ENCODE peak calls at places on chromosomes 6 and 20, in nine cellular contexts. R is K562, W is IMR-90, V is A549, N is body of pancreas, D is prostate gland, B is lower leg skin, L is spleen, P is H54. Z is an unnamed sample.

GRCh38 chr6:111278738-111279137 is 191.4 kb downstream of the SLC16A10 start:
- DNase-seq in R (no peak), W (no peak), V (no peak), N (no peak), D (no peak), B (no peak), L (no peak), P (no peak), Z (no peak)

GRCh38 chr6:57038906-57039305 is 7.6 kb upstream of the KIAA1586 start:
- DNase-seq in R (no peak), W (no peak), V (no peak), N (no peak), D (no peak), B (no peak), L (no peak), P (no peak), Z (no peak)

GRCh38 chr20:45751714-45752113 is 29.6 kb downstream of the SPINT4 start:
- DNase-seq in R (no peak), W (no peak), V (no peak), N (no peak), D (no peak), B (no peak), L (no peak), P (no peak), Z (no peak)

GRCh38 chr6:110513001-110513400 is 36.6 kb upstream of the SLC22A16 start:
- DNase-seq in R (no peak), W (peak), V (no peak), N (no peak), D (no peak), B (no peak), L (no peak), P (no peak), Z (no peak)

GRCh38 chr6:105620878-105621277 is 218.0 kb upstream of the PREP start:
- DNase-seq in R (no peak), W (peak), V (no peak), N (no peak), D (no peak), B (no peak), L (no peak), P (no peak), Z (no peak)

GRCh38 chr20:3550857-3551256 is 80.0 kb downstream of the ATRN start:
- DNase-seq in R (no peak), W (no peak), V (no peak), N (peak), D (no peak), B (no peak), L (no peak), P (no peak), Z (peak)

GRCh38 chr20:8216375-8217200 is 84.5 kb downstream of the PLCB1 start:
- DNase-seq in R (no peak), W (no peak), V (no peak), N (no peak), D (no peak), B (no peak), L (no peak), P (no peak), Z (no peak)

GRCh38 chr6:17280552-17281090 is 540 bp upstream of the RBM24 start:
- DNase-seq in R (no peak), W (no peak), V (no peak), N (peak), D (no peak), B (no peak), L (peak), P (no peak), Z (no peak)

GRCh38 chr6:106411643-106412200 is 51.2 kb downstream of the CRYBG1 start:
- DNase-seq in R (peak), W (no peak), V (no peak), N (peak), D (no peak), B (no peak), L (no peak), P (no peak), Z (peak)

GRCh38 chr6:41469951-41470340 is 76.2 kb upstream of the FOXP4 start:
- DNase-seq in R (no peak), W (no peak), V (no peak), N (no peak), D (peak), B (no peak), L (no peak), P (no peak), Z (no peak)

GRCh38 chr6:25038992-25039391 is 103.2 kb upstream of the RIPOR2 start:
- DNase-seq in R (no peak), W (no peak), V (no peak), N (no peak), D (no peak), B (no peak), L (no peak), P (no peak), Z (no peak)

GRCh38 chr20:62901891-62902290 is 24.4 kb downstream of the DIDO1 start:
- DNase-seq in R (no peak), W (no peak), V (no peak), N (no peak), D (no peak), B (no peak), L (no peak), P (no peak), Z (no peak)

GRCh38 chr6:35385457-35386202 is 43.3 kb downstream of the PPARD start:
- DNase-seq in R (no peak), W (no peak), V (no peak), N (no peak), D (no peak), B (no peak), L (no peak), P (no peak), Z (no peak)

GRCh38 chr6:83463886-83464285 is 33.0 kb upstream of the ME1 start:
- DNase-seq in R (no peak), W (peak), V (no peak), N (no peak), D (no peak), B (no peak), L (no peak), P (no peak), Z (no peak)

GRCh38 chr20:25340380-25340779 is 50.3 kb downstream of the ABHD12 start:
- DNase-seq in R (no peak), W (no peak), V (no peak), N (no peak), D (no peak), B (no peak), L (no peak), P (no peak), Z (no peak)

DNA sequence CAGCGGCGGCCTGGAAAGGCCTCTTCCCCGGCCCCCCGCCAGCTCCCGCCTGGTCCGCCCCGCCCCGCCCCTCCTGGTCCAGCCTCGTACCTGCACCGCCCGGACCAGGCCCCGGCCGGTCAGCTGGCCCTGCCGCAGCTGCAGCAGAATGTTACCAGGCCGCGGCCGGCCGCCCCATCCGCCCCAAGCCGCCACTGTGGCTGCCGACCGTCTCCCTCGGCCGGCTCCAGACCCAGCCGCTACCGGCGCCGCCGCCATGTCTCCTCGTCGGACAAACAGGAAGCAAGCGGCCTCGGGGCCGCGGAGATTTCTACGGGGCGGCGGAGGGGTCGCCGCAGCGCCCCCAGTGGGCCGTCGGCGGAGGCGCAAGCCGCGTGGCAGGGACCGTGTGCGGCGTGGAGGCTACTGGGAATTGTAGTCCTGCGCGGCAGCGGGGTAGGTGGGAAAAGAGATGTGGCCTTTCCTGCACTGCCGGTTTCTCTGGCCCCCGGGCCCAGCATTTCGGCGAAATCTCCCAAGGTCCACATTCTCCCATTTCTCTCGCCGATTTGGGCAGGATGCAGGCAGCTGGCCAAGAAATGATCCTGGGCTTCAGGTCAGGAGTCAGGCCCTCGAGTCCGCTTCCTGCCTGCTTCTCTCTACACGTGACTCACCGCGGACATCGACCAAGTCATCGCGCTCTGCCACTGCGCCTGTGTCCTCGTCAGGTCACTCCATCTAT is at the start of gene TRPC4AP:
- DNase-seq in R (peak), W (peak), V (peak), N (peak), D (peak), B (peak), L (peak), P (peak), Z (peak)
- TF ChIP-seq POLR2A in R (peak), W (peak), V (peak), N (peak), D (peak), B (no peak), L (peak), P (peak), Z (peak)

GRCh38 chr6:33770833-33771341 is 18.0 kb downstream of the LEMD2 start:
- DNase-seq in R (no peak), W (no peak), V (no peak), N (no peak), D (no peak), B (no peak), L (no peak), P (no peak), Z (no peak)
- TF ChIP-seq POLR2A in R (peak), W (no peak), V (no peak), N (no peak), D (no peak), B (no peak), L (peak), P (no peak), Z (no peak)

GRCh38 chr6:136405410-136406029 is 115.9 kb upstream of the BCLAF1 start:
- DNase-seq in R (peak), W (no peak), V (no peak), N (peak), D (no peak), B (no peak), L (no peak), P (no peak), Z (no peak)
- TF ChIP-seq POLR2A in R (no peak), W (no peak), V (no peak), N (no peak), D (no peak), B (no peak), L (no peak), P (no peak), Z (no peak)

GRCh38 chr6:31838968-31839367 is 11.4 kb downstream of the HSPA1B start:
- DNase-seq in R (no peak), W (no peak), V (no peak), N (no peak), D (no peak), B (no peak), L (no peak), P (no peak), Z (no peak)
- TF ChIP-seq POLR2A in R (no peak), W (no peak), V (no peak), N (no peak), D (no peak), B (no peak), L (no peak), P (no peak), Z (no peak)

Z was measured in erythroblast.